ENCODE peak calls at places on chromosomes 4 and X, in five cellular contexts. J is psoas muscle; G is activated CD4-positive, alpha-beta T cell treated with anti-CD3 and anti-CD28 coated beads, Interleukin-2, amount 50 U/mL, for 1 hour; E is fibroblast of mammary gland; P is B cell. I is an unnamed sample.
A peak's percentile ranks its signal among the peaks of the same experiment; 100 is the strongest.

GRCh38 chr4:25815586-25815985 is 47.2 kb downstream of the SEL1L3 start:
- DNase-seq in E (peak; percentile 74), P (no peak), J (no peak), G (no peak), I (no peak)

GRCh38 chrX:101369687-101370086 is 16.3 kb downstream of the BTK start:
- DNase-seq in E (no peak), P (no peak), J (no peak), G (no peak), I (no peak)

GRCh38 chrX:129779747-129780146 is at the start of gene SASH3:
- DNase-seq in G (peak; percentile 54), E (no peak), P (peak; percentile 68), J (peak; percentile 76), I (no peak)

GRCh38 chr4:169914871-169915270 is 111.3 kb downstream of the MFAP3L start:
- DNase-seq in E (no peak), J (no peak), G (no peak), P (no peak), I (no peak)

GRCh38 chr4:57191523-57192034 is 81.4 kb upstream of the IGFBP7 start:
- DNase-seq in P (no peak), G (no peak), J (no peak), E (no peak), I (peak; percentile 22)

GRCh38 chr4:142579483-142579882 is 266.6 kb downstream of the INPP4B start:
- DNase-seq in E (peak; percentile 8), G (no peak), J (no peak), P (no peak), I (no peak)

GRCh38 chr4:81930506-81931238 is 443.1 kb downstream of the HNRNPD start:
- DNase-seq in E (no peak), J (no peak), P (no peak), G (no peak), I (no peak)

GRCh38 chrX:118116308-118117068 is at the start of gene KLHL13:
- DNase-seq in P (peak; percentile 35), J (peak; percentile 70), E (peak; percentile 26), G (no peak), I (peak; percentile 48)

GRCh38 chrX:101062171-101062570 is 10.3 kb upstream of the TRMT2B start:
- DNase-seq in P (no peak), G (no peak), J (no peak), E (no peak), I (no peak)

GRCh38 chr4:87589531-87589930 is 18.8 kb upstream of the DSPP start:
- DNase-seq in E (peak; percentile 97), G (no peak), P (no peak), J (no peak), I (no peak)

GRCh38 chr4:151824647-151825046 is 63.8 kb upstream of the GATB start:
- DNase-seq in J (no peak), P (no peak), G (no peak), E (no peak), I (no peak)

GRCh38 chr4:91064157-91064853 is 937.1 kb downstream of the CCSER1 start:
- DNase-seq in E (no peak), J (no peak), P (no peak), G (no peak), I (no peak)